ENCODE peak calls at places on chromosomes 12 and 14, in four cellular contexts. One of them, this sample, is unnamed.

GRCh38 chr14:36317650-36318049 is 2.8 kb downstream of the MBIP start:
- DNase-seq in lower lobe of right lung: no peak
- DNase-seq in cardiac fibroblast: peak
- DNase-seq in endothelial cell: no peak
- DNase-seq in this sample: no peak

GRCh38 chr12:52182456-52182855 is 9.4 kb downstream of the KRT80 start:
- DNase-seq in endothelial cell: no peak
- DNase-seq in lower lobe of right lung: no peak
- DNase-seq in cardiac fibroblast: no peak
- DNase-seq in this sample: no peak

GRCh38 chr14:88503754-88504406 is 50.9 kb downstream of the PTPN21 start:
- DNase-seq in endothelial cell: no peak
- DNase-seq in lower lobe of right lung: no peak
- DNase-seq in cardiac fibroblast: no peak
- DNase-seq in this sample: no peak

GRCh38 chr12:116384629-116385485 is 107.4 kb upstream of the MED13L start:
- DNase-seq in lower lobe of right lung: no peak
- DNase-seq in endothelial cell: no peak
- DNase-seq in cardiac fibroblast: peak
- DNase-seq in this sample: no peak

GRCh38 chr12:62683724-62684501 is 217.3 kb downstream of the MON2 start:
- DNase-seq in cardiac fibroblast: no peak
- DNase-seq in lower lobe of right lung: no peak
- DNase-seq in endothelial cell: no peak
- DNase-seq in this sample: no peak

GRCh38 chr12:46771268-46771837 is 54.4 kb downstream of the SLC38A4 start:
- DNase-seq in lower lobe of right lung: no peak
- DNase-seq in cardiac fibroblast: peak
- DNase-seq in endothelial cell: no peak
- DNase-seq in this sample: no peak

GRCh38 chr12:15443611-15444010 is 121.3 kb downstream of the PTPRO start:
- DNase-seq in cardiac fibroblast: no peak
- DNase-seq in lower lobe of right lung: no peak
- DNase-seq in endothelial cell: no peak
- DNase-seq in this sample: no peak

GRCh38 chr14:91911474-91912032 is 35.9 kb downstream of the FBLN5 start:
- DNase-seq in lower lobe of right lung: no peak
- DNase-seq in cardiac fibroblast: peak
- DNase-seq in endothelial cell: peak
- DNase-seq in this sample: no peak

GRCh38 chr12:59151243-59151642 is 230.9 kb upstream of the LRIG3 start:
- DNase-seq in cardiac fibroblast: peak
- DNase-seq in lower lobe of right lung: no peak
- DNase-seq in endothelial cell: no peak
- DNase-seq in this sample: no peak

GRCh38 chr14:47366006-47366405 is 309.4 kb downstream of the MDGA2 start:
- DNase-seq in lower lobe of right lung: no peak
- DNase-seq in cardiac fibroblast: no peak
- DNase-seq in endothelial cell: no peak
- DNase-seq in this sample: no peak

GRCh38 chr14:37585101-37585479 is 10.0 kb downstream of the FOXA1 start:
- DNase-seq in lower lobe of right lung: no peak
- DNase-seq in endothelial cell: no peak
- DNase-seq in cardiac fibroblast: no peak
- DNase-seq in this sample: no peak

GRCh38 chr14:99728981-99729451 is 44.9 kb downstream of the CYP46A1 start:
- DNase-seq in endothelial cell: no peak
- DNase-seq in cardiac fibroblast: no peak
- DNase-seq in lower lobe of right lung: peak
- DNase-seq in this sample: no peak

GRCh38 chr12:103177624-103178023 is 220.2 kb downstream of the ASCL1 start:
- DNase-seq in lower lobe of right lung: no peak
- DNase-seq in cardiac fibroblast: no peak
- DNase-seq in endothelial cell: no peak
- DNase-seq in this sample: no peak

GRCh38 chr14:33460119-33460518 is 490.8 kb downstream of the EGLN3 start:
- DNase-seq in endothelial cell: no peak
- DNase-seq in lower lobe of right lung: no peak
- DNase-seq in cardiac fibroblast: no peak
- DNase-seq in this sample: no peak

GRCh38 chr14:60488175-60488574 is 2.3 kb upstream of the C14orf39 start:
- DNase-seq in endothelial cell: no peak
- DNase-seq in cardiac fibroblast: no peak
- DNase-seq in lower lobe of right lung: no peak
- DNase-seq in this sample: no peak

GRCh38 chr12:123167329-123167728 is 16.4 kb upstream of the PITPNM2 start:
- DNase-seq in lower lobe of right lung: no peak
- DNase-seq in endothelial cell: no peak
- DNase-seq in cardiac fibroblast: no peak
- DNase-seq in this sample: no peak

GRCh38 chr12:122371475-122372045 is 50.9 kb downstream of the CLIP1 start:
- DNase-seq in lower lobe of right lung: no peak
- DNase-seq in endothelial cell: peak
- DNase-seq in cardiac fibroblast: no peak
- DNase-seq in this sample: no peak

GRCh38 chr14:74368441-74368840 is 20.2 kb downstream of the VRTN start:
- DNase-seq in lower lobe of right lung: no peak
- DNase-seq in cardiac fibroblast: no peak
- DNase-seq in endothelial cell: no peak
- DNase-seq in this sample: no peak

GRCh38 chr12:49288922-49289555 is 5.9 kb upstream of the PRPH start:
- DNase-seq in endothelial cell: no peak
- DNase-seq in cardiac fibroblast: no peak
- DNase-seq in lower lobe of right lung: no peak
- DNase-seq in this sample: no peak

GRCh38 chr12:69824028-69824427 is 999 bp upstream of the MYRFL start:
- DNase-seq in endothelial cell: no peak
- DNase-seq in cardiac fibroblast: no peak
- DNase-seq in lower lobe of right lung: no peak
- DNase-seq in this sample: no peak

GRCh38 chr12:5889381-5890047 is 55.5 kb downstream of the ANO2 start:
- DNase-seq in endothelial cell: no peak
- DNase-seq in lower lobe of right lung: no peak
- DNase-seq in cardiac fibroblast: no peak
- DNase-seq in this sample: no peak
- TF ChIP-seq CTCF in endothelial cell: no peak
- TF ChIP-seq CTCF in lower lobe of right lung: no peak
- TF ChIP-seq CTCF in cardiac fibroblast: no peak
- TF ChIP-seq CTCF in this sample: peak

GRCh38 chr12:25949343-25949742 is 9.1 kb upstream of the RASSF8 start:
- DNase-seq in cardiac fibroblast: no peak
- DNase-seq in endothelial cell: no peak
- DNase-seq in lower lobe of right lung: no peak
- DNase-seq in this sample: no peak
- TF ChIP-seq CTCF in cardiac fibroblast: no peak
- TF ChIP-seq CTCF in endothelial cell: no peak
- TF ChIP-seq CTCF in lower lobe of right lung: no peak
- TF ChIP-seq CTCF in this sample: no peak

DNA sequence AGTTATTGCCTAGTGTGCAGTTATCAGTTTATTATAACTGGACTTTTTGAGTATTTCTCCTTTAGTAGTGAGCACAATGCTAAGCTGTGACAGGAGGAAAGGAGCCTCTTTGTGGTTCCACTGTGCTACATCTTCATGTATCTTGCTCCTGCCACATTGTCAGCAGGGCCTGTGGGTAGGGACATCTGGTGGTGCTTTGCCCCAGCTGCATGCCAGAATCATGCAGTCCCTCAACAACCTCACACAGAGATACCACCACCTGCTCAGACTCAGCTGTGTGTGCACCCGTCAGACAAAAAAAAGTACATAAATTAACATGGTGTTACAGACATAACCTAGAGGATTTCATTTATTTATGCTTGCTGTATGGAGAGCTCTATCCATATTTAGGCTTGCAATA is 51.1 kb downstream of the MIS18BP1 start:
- DNase-seq in endothelial cell: peak
- DNase-seq in lower lobe of right lung: no peak
- DNase-seq in cardiac fibroblast: peak
- DNase-seq in this sample: no peak
- TF ChIP-seq CTCF in endothelial cell: no peak
- TF ChIP-seq CTCF in lower lobe of right lung: peak
- TF ChIP-seq CTCF in cardiac fibroblast: peak
- TF ChIP-seq CTCF in this sample: no peak

GRCh38 chr12:44812062-44812461 is 64.1 kb downstream of the NELL2 start:
- DNase-seq in lower lobe of right lung: no peak
- DNase-seq in cardiac fibroblast: no peak
- DNase-seq in endothelial cell: no peak
- DNase-seq in this sample: no peak
- TF ChIP-seq CTCF in lower lobe of right lung: no peak
- TF ChIP-seq CTCF in cardiac fibroblast: no peak
- TF ChIP-seq CTCF in endothelial cell: peak
- TF ChIP-seq CTCF in this sample: peak

GRCh38 chr12:94707892-94708291 is 57.5 kb upstream of the TMCC3 start:
- DNase-seq in endothelial cell: no peak
- DNase-seq in cardiac fibroblast: peak
- DNase-seq in lower lobe of right lung: no peak
- DNase-seq in this sample: no peak

GRCh38 chr12:94712852-94713545 is 62.6 kb upstream of the TMCC3 start:
- DNase-seq in endothelial cell: no peak
- DNase-seq in cardiac fibroblast: no peak
- DNase-seq in lower lobe of right lung: no peak
- DNase-seq in this sample: no peak

GRCh38 chr12:94706250-94706661 is 55.9 kb upstream of the TMCC3 start:
- DNase-seq in endothelial cell: no peak
- DNase-seq in lower lobe of right lung: no peak
- DNase-seq in cardiac fibroblast: peak
- DNase-seq in this sample: no peak

GRCh38 chr12:94714378-94714777 is 64.0 kb upstream of the TMCC3 start:
- DNase-seq in endothelial cell: no peak
- DNase-seq in lower lobe of right lung: no peak
- DNase-seq in cardiac fibroblast: peak
- DNase-seq in this sample: no peak

GRCh38 chr12:94710933-94711332 is 60.6 kb upstream of the TMCC3 start:
- DNase-seq in cardiac fibroblast: peak
- DNase-seq in lower lobe of right lung: no peak
- DNase-seq in endothelial cell: peak
- DNase-seq in this sample: no peak
- TF ChIP-seq CTCF in cardiac fibroblast: peak
- TF ChIP-seq CTCF in lower lobe of right lung: peak
- TF ChIP-seq CTCF in endothelial cell: peak
- TF ChIP-seq CTCF in this sample: peak

DNA sequence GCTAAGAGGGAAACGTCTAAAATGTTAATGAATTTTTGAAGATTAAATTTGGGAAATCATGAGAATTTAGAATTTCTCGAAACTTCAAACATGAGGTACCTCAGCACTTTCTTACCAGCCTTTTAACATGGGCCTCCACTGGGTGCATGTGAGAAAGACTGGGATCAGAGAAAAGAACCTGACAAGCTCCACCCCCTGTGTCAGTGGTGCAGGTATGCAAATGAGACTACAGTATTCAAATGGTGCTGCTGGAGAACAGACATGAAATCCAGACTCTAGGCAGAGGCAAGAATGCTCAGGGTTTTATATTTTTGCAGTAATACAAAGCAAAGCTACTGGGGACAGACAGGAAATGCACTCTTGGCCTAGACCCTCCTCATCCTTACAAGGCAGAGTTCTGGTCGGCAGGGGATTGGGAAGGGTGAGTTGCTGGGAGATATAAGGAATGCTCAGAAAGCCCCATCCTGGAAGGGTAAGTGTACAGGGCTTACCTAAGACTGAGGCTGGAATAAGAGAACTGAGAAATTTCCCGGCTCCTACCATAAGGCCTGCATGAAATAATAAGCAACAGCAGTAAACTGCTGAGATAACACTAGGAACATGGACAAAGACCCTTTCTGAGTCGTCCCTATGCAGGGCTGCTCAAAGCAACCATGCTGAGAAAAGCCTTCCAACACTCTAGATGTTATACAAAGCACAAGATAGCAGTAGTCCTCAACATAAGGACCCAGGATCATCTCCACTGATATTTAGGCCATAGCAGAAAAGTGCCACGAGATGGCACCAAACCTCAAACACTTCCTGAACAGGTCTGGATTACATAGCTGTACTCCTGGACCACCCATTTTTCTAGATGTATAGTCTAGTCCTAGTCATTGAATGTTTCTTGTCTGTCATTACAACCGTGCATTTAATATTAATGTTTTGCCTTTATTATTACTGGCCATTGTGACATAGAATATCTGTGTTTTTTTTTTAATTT is 260.8 kb downstream of the RASSF9 start:
- DNase-seq in cardiac fibroblast: peak
- DNase-seq in endothelial cell: peak
- DNase-seq in lower lobe of right lung: no peak
- DNase-seq in this sample: no peak
- TF ChIP-seq CTCF in cardiac fibroblast: peak
- TF ChIP-seq CTCF in endothelial cell: peak
- TF ChIP-seq CTCF in lower lobe of right lung: peak
- TF ChIP-seq CTCF in this sample: peak

DNA sequence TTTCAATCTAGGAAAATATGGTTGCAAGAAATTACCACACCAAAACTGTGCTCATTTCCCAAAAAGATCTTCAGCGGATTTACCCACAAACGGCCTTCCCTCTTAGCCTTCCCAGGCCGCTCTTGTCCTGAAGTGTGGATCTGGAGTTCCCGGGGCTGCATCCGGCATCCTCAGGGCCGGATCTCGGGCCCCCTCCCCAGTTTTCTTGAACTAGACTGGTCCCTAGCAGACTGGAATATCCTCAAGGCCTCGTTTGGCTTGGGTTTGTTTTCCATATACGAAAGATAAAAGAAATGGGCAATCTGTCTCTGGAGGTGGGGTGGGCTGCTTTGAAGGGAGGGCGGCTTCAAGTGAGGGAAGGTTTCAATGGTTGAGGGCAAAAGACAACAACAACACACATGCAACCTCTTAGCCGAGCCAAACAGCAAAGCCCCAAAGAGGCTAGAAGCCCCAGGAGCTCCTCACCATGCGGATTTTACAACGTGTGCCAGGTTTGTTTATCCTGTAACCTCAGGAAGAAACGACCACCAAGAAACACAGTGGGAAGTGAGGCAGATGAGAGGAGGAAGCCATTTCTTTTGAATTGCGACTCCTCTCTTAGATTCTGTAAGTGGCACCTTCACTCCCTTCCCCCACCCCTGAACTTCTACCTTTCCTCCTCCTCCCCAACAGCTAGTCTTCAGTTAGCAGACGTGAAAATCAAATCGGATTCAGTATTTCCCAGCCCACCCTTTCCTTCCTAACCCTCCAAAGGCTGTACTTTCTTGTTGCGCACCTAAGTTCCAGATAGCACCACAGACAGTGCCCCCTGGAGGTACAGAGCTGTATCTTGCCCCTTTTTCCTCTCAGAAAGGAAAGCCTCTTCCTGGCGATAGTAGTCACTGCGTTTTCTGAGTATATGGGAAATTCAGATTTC is 2.6 kb downstream of the MYF6 start:
- DNase-seq in cardiac fibroblast: peak
- DNase-seq in endothelial cell: no peak
- DNase-seq in lower lobe of right lung: no peak
- DNase-seq in this sample: no peak
- TF ChIP-seq CTCF in cardiac fibroblast: peak
- TF ChIP-seq CTCF in endothelial cell: peak
- TF ChIP-seq CTCF in lower lobe of right lung: no peak
- TF ChIP-seq CTCF in this sample: peak

DNA sequence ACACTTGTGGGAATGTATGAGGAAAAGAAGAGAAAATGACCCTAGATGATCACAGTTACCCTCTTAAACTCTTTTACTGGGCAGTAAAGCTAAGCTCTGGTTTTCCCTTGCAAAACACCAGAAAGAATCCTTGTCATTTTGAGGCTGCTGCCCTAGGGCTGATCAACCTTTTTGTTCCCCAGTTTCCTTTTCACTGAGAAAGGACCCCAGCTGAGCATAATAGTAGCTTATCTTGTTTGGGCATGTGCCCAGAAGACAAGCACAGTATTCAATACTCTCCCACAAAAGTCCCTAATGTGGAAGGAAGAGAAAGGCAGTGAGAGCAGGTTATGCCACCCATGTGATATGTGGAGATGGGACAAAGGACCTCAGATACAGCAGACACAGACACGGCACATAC is 332.6 kb upstream of the TMPO start:
- DNase-seq in lower lobe of right lung: no peak
- DNase-seq in cardiac fibroblast: no peak
- DNase-seq in endothelial cell: no peak
- DNase-seq in this sample: no peak
- TF ChIP-seq CTCF in lower lobe of right lung: no peak
- TF ChIP-seq CTCF in cardiac fibroblast: no peak
- TF ChIP-seq CTCF in endothelial cell: no peak
- TF ChIP-seq CTCF in this sample: no peak